ENCODE peak calls at places on chromosomes 12 and 14, in five cellular contexts. U is NCI-H1694, R is HS-5, Z is NCI-H187 treated with DMSO at 0.1 percent for 48 hours, F is GM04503. D is an unnamed sample.

GRCh38 chr12:47382305-47382704 is 302.5 kb upstream of the AMIGO2 start:
- DNase-seq in Z (no peak), F (no peak), R (no peak), U (no peak), D (no peak)

GRCh38 chr12:57894577-57895292 is 46.6 kb upstream of the ATP23 start:
- DNase-seq in R (no peak), F (no peak), Z (no peak), U (peak), D (no peak)

GRCh38 chr12:45184145-45184958 is 31.5 kb upstream of the ANO6 start:
- DNase-seq in F (no peak), R (no peak), Z (no peak), U (no peak), D (no peak)

GRCh38 chr12:132364348-132364902 is 35.0 kb upstream of the GALNT9 start:
- DNase-seq in R (no peak), Z (no peak), F (no peak), U (no peak), D (no peak)

GRCh38 chr12:28035483-28035882 is 63.0 kb upstream of the PTHLH start:
- DNase-seq in Z (no peak), F (no peak), R (peak), U (no peak), D (no peak)

GRCh38 chr14:69571879-69572633 is 2.6 kb downstream of the CCDC177 start:
- DNase-seq in F (no peak), Z (no peak), R (no peak), U (no peak), D (no peak)

GRCh38 chr14:59281613-59282012 is 93.1 kb downstream of the DAAM1 start:
- DNase-seq in U (no peak), Z (no peak), R (peak), F (peak), D (no peak)

GRCh38 chr14:33985242-33985641 is 34.4 kb upstream of the EGLN3 start:
- DNase-seq in F (no peak), U (no peak), R (no peak), Z (no peak), D (no peak)

GRCh38 chr14:32137883-32138282 is 60.8 kb downstream of the ARHGAP5 start:
- DNase-seq in Z (no peak), F (no peak), U (no peak), R (no peak), D (no peak)

GRCh38 chr14:75604979-75605825 is 26.8 kb downstream of the FLVCR2 start:
- DNase-seq in Z (no peak), R (no peak), F (no peak), U (no peak), D (no peak)

GRCh38 chr12:64109706-64110105 is 112.4 kb downstream of the KICS2 start:
- DNase-seq in Z (no peak), U (no peak), R (no peak), F (no peak), D (no peak)

GRCh38 chr14:77037886-77038511 is 9.5 kb upstream of the IRF2BPL start:
- DNase-seq in Z (no peak), R (no peak), U (no peak), F (no peak), D (no peak)

GRCh38 chr12:12240671-12241345 is 26.0 kb downstream of the LRP6 start:
- DNase-seq in R (no peak), U (no peak), F (no peak), Z (no peak), D (no peak)

GRCh38 chr12:84661732-84662326 is 250.8 kb downstream of the SLC6A15 start:
- DNase-seq in Z (no peak), R (peak), F (peak), U (no peak), D (no peak)

GRCh38 chr12:11827096-11827841 is 177.8 kb downstream of the ETV6 start:
- DNase-seq in U (no peak), F (no peak), Z (no peak), R (no peak), D (no peak)

GRCh38 chr12:12531194-12531593 is 31.5 kb downstream of the DUSP16 start:
- DNase-seq in U (no peak), R (no peak), Z (no peak), F (no peak), D (no peak)

GRCh38 chr14:69559581-69560011 is 15.1 kb downstream of the CCDC177 start:
- DNase-seq in U (peak), Z (peak), R (no peak), F (no peak), D (no peak)

GRCh38 chr12:123398177-123398916 is 14.4 kb downstream of the KMT5A start:
- DNase-seq in Z (no peak), R (no peak), U (no peak), F (peak), D (no peak)

GRCh38 chr14:90674043-90674670 is 142.1 kb downstream of the TTC7B start:
- DNase-seq in Z (no peak), F (no peak), R (no peak), U (peak), D (no peak)

GRCh38 chr14:21090194-21090939 is 8.1 kb downstream of the ZNF219 start:
- DNase-seq in R (no peak), F (no peak), Z (no peak), U (peak), D (no peak)

GRCh38 chr12:107145397-107145796 is 52.0 kb upstream of the CRY1 start:
- DNase-seq in R (peak), F (no peak), U (no peak), Z (no peak), D (no peak)

GRCh38 chr12:123949118-123949774 is 23.4 kb downstream of the CCDC92 start:
- DNase-seq in F (no peak), U (no peak), Z (no peak), R (no peak), D (no peak)

GRCh38 chr12:81610955-81611889 is 147.9 kb downstream of the PPFIA2 start:
- DNase-seq in F (no peak), R (no peak), Z (no peak), U (no peak), D (no peak)

GRCh38 chr12:19382111-19382526 is 57.2 kb upstream of the AEBP2 start:
- DNase-seq in R (peak), F (peak), U (no peak), Z (no peak), D (peak)

GRCh38 chr12:77925536-77926108 is 94.9 kb downstream of the NAV3 start:
- DNase-seq in R (peak), U (peak), Z (peak), F (peak), D (peak)

GRCh38 chr14:95339301-95339865 is 19.7 kb upstream of the CLMN start:
- DNase-seq in U (no peak), F (no peak), Z (no peak), R (no peak), D (no peak)

GRCh38 chr12:53530056-53530455 is 22.8 kb upstream of the NPFF start:
- DNase-seq in U (peak), R (no peak), F (no peak), Z (no peak), D (no peak)

GRCh38 chr14:75141062-75141461 is 14.2 kb upstream of the NEK9 start:
- DNase-seq in F (no peak), Z (no peak), U (no peak), R (no peak), D (no peak)

GRCh38 chr12:27194644-27195043 is 49.4 kb upstream of the STK38L start:
- DNase-seq in R (no peak), Z (no peak), F (no peak), U (no peak), D (no peak)

GRCh38 chr12:55728932-55729591 is at the start of gene CD63:
- DNase-seq in F (no peak), Z (no peak), R (no peak), U (no peak), D (no peak)

D was measured in AG04449.